ENCODE peak calls at places on chromosomes 7 and 10, in four cellular contexts. B is Kasumi-1, H is fibroblast of lung, U is EH. X is an unnamed sample.

GRCh38 chr7:43869898-43870240 is 552 bp upstream of the MRPS24 start:
- DNase-seq in B (peak), U (peak), H (peak), X (no peak)

GRCh38 chr7:26860361-26860760 is 4.0 kb downstream of the SKAP2 start:
- DNase-seq in B (no peak), H (no peak), U (peak), X (peak)

GRCh38 chr7:112759905-112760304 is 30.3 kb downstream of the TMEM168 start:
- DNase-seq in U (no peak), B (no peak), H (peak), X (no peak)

GRCh38 chr7:15720849-15721471 is 34.5 kb upstream of the MEOX2 start:
- DNase-seq in B (peak), U (peak), H (peak), X (peak)

GRCh38 chr10:3773465-3774017 is 11.5 kb downstream of the KLF6 start:
- DNase-seq in B (no peak), U (peak), H (no peak), X (no peak)

GRCh38 chr10:112343056-112343806 is 30.7 kb upstream of the ACSL5 start:
- DNase-seq in H (no peak), U (no peak), B (no peak), X (peak)

GRCh38 chr7:116543664-116544063 is 18.8 kb downstream of the CAV1 start:
- DNase-seq in B (no peak), H (peak), U (peak), X (no peak)

GRCh38 chr10:43843331-43844101 is 194.8 kb upstream of the ZNF32 start:
- DNase-seq in B (no peak), H (peak), U (peak), X (no peak)

GRCh38 chr10:43250925-43251663 is 15.8 kb downstream of the RASGEF1A start:
- DNase-seq in U (no peak), B (no peak), H (no peak), X (no peak)

GRCh38 chr7:157703534-157704195 is 366.9 kb downstream of the DNAJB6 start:
- DNase-seq in U (no peak), B (no peak), H (no peak), X (no peak)

GRCh38 chr7:77415474-77415821 is 701 bp downstream of the GSAP start:
- DNase-seq in H (no peak), U (no peak), B (no peak), X (peak)

GRCh38 chr10:20596065-20596760 is 300.9 kb downstream of the NEBL start:
- DNase-seq in H (peak), B (no peak), U (no peak), X (no peak)

GRCh38 chr10:129048513-129048912 is 418.5 kb upstream of the MGMT start:
- DNase-seq in B (no peak), U (no peak), H (no peak), X (no peak)

GRCh38 chr10:5510281-5511072 is 11.1 kb upstream of the CALML5 start:
- DNase-seq in U (no peak), H (no peak), B (no peak), X (no peak)

GRCh38 chr10:49387029-49387428 is 8.9 kb downstream of the DRGX start:
- DNase-seq in B (no peak), H (peak), U (peak), X (no peak)

GRCh38 chr10:25556457-25556856 is 377.6 kb upstream of the MYO3A start:
- DNase-seq in U (no peak), B (no peak), H (peak), X (no peak)

GRCh38 chr7:101558742-101559325 is 70.3 kb downstream of the MYL10 start:
- DNase-seq in U (no peak), B (no peak), H (no peak), X (no peak)

GRCh38 chr10:22662693-22663330 is 51.6 kb downstream of the PIP4K2A start:
- DNase-seq in B (no peak), U (no peak), H (no peak), X (no peak)

GRCh38 chr10:51892313-51892712 is 192.9 kb upstream of the CSTF2T start:
- DNase-seq in B (no peak), H (no peak), U (no peak), X (no peak)

GRCh38 chr7:21912305-21912704 is 33.4 kb downstream of the CDCA7L start:
- DNase-seq in B (no peak), H (peak), U (peak), X (no peak)

GRCh38 chr10:89773081-89773480 is 71.7 kb downstream of the KIF20B start:
- DNase-seq in H (peak), U (peak), B (no peak), X (no peak)

GRCh38 chr7:54839538-54840213 is 80.7 kb upstream of the SEC61G start:
- DNase-seq in H (peak), U (peak), B (peak), X (no peak)

GRCh38 chr7:20275637-20276036 is 55.1 kb upstream of the ITGB8 start:
- DNase-seq in H (no peak), U (no peak), B (no peak), X (no peak)

GRCh38 chr7:157010588-157011332 is at the start of gene MNX1:
- DNase-seq in H (peak), U (no peak), B (no peak), X (peak)

GRCh38 chr7:99562832-99563231 is 4.4 kb downstream of the ZNF655 start:
- DNase-seq in U (peak), H (peak), B (no peak), X (no peak)

GRCh38 chr10:4546931-4547330 is 279.1 kb upstream of the AKR1E2 start:
- DNase-seq in U (no peak), H (no peak), B (no peak), X (no peak)

GRCh38 chr7:36939816-36940215 is 215.5 kb upstream of the AOAH start:
- DNase-seq in B (no peak), H (no peak), U (no peak), X (no peak)

GRCh38 chr10:104059364-104059763 is 26.3 kb downstream of the COL17A1 start:
- DNase-seq in H (no peak), U (no peak), B (no peak), X (no peak)

GRCh38 chr10:12583891-12584595 is 234.7 kb downstream of the CAMK1D start:
- DNase-seq in H (no peak), B (no peak), U (no peak), X (no peak)

GRCh38 chr10:123636598-123637325 is 29.4 kb upstream of the GPR26 start:
- DNase-seq in B (no peak), U (no peak), H (no peak), X (no peak)

GRCh38 chr10:133379152-133379800 is at the start of gene PAOX:
- DNase-seq in U (peak), H (peak), B (no peak), X (no peak)

GRCh38 chr10:79387466-79387973 is 40.3 kb downstream of the PPIF start:
- DNase-seq in H (no peak), U (no peak), B (no peak), X (no peak)

GRCh38 chr10:129946868-129947267 is 17.2 kb downstream of the EBF3 start:
- DNase-seq in B (no peak), H (no peak), U (no peak), X (no peak)

X was measured in KBM-7.